ENCODE peak calls at places on chromosomes 5 and 9, in six cellular contexts. Q is right cardiac atrium; C is cardiac muscle cell; L is effector memory CD4-positive, alpha-beta T cell; U is stomach; Z is spleen. M is an unnamed sample. For H3K4me1, the result is how much of the 10 kb centered on the place peaks cover.

GRCh38 chr5:103139264-103139865 is 19.3 kb downstream of the PPIP5K2 start:
- DNase-seq in Q (peak), C (peak), L (peak), U (peak), Z (peak), M (peak)

GRCh38 chr5:143355710-143356109 is 47.8 kb downstream of the NR3C1 start:
- DNase-seq in Q (peak), C (peak), L (peak), U (peak), Z (peak), M (peak)

GRCh38 chr9:134641173-134641985 is at the start of gene COL5A1:
- DNase-seq in Q (peak), C (peak), L (peak), U (peak), Z (peak), M (peak)

GRCh38 chr5:36878421-36879088 is 2.0 kb downstream of the NIPBL start:
- DNase-seq in Q (no peak), C (peak), L (no peak), U (no peak), Z (peak), M (no peak)

GRCh38 chr9:91534374-91534773 is 110.7 kb upstream of the NFIL3 start:
- DNase-seq in Q (no peak), C (no peak), L (no peak), U (no peak), Z (no peak), M (no peak)

GRCh38 chr5:43609752-43610151 is 6.8 kb downstream of the NNT start:
- DNase-seq in Q (no peak), C (no peak), L (no peak), U (no peak), Z (no peak), M (no peak)

GRCh38 chr5:78675956-78676727 is 27.6 kb upstream of the LHFPL2 start:
- DNase-seq in Q (no peak), C (no peak), L (no peak), U (no peak), Z (no peak), M (no peak)

GRCh38 chr5:90932052-90932699 is 373.6 kb downstream of the ADGRV1 start:
- DNase-seq in Q (peak), C (peak), L (no peak), U (peak), Z (no peak), M (no peak)

GRCh38 chr9:105254226-105254625 is 9.8 kb downstream of the SLC44A1 start:
- DNase-seq in Q (no peak), C (no peak), L (no peak), U (peak), Z (no peak), M (no peak)

GRCh38 chr5:40446910-40447309 is 232.8 kb upstream of the PTGER4 start:
- DNase-seq in Q (no peak), C (peak), L (no peak), U (no peak), Z (no peak), M (no peak)

GRCh38 chr5:127673401-127673800 is 24.5 kb downstream of the CTXN3 start:
- DNase-seq in Q (no peak), C (no peak), L (no peak), U (no peak), Z (no peak), M (no peak)

GRCh38 chr9:18595597-18595996 is 121.6 kb downstream of the ADAMTSL1 start:
- DNase-seq in Q (no peak), C (no peak), L (no peak), U (no peak), Z (no peak), M (no peak)

GRCh38 chr9:111632051-111632450 is 917 bp downstream of the DNAJC25 start:
- DNase-seq in Q (no peak), C (no peak), L (no peak), U (no peak), Z (no peak), M (no peak)

GRCh38 chr5:115543365-115543700 is 1.2 kb downstream of the FEM1C start:
- DNase-seq in Q (no peak), C (no peak), L (no peak), U (no peak), Z (peak), M (no peak)

GRCh38 chr5:27472875-27473274 is 434.5 kb upstream of the CDH9 start:
- DNase-seq in Q (no peak), C (no peak), L (no peak), U (no peak), Z (no peak), M (no peak)

GRCh38 chr5:2651116-2651515 is 100.4 kb downstream of the IRX2 start:
- DNase-seq in Q (no peak), C (no peak), L (no peak), U (no peak), Z (no peak), M (no peak)

GRCh38 chr9:13786131-13786530 is 506.6 kb upstream of the MPDZ start:
- DNase-seq in Q (peak), C (peak), L (no peak), U (no peak), Z (no peak), M (peak)

GRCh38 chr9:137353223-137354152 is 51.4 kb upstream of the NRARP start:
- DNase-seq in Q (peak), C (no peak), L (no peak), U (peak), Z (peak), M (peak)

GRCh38 chr9:115264333-115264732 is 146.4 kb upstream of the TNC start:
- DNase-seq in Q (no peak), C (peak), L (no peak), U (no peak), Z (no peak), M (no peak)

GRCh38 chr5:148781771-148782170 is 44.6 kb upstream of the ADRB2 start:
- DNase-seq in Q (no peak), C (no peak), L (no peak), U (no peak), Z (no peak), M (no peak)

GRCh38 chr9:85402541-85402940 is 339.2 kb downstream of the AGTPBP1 start:
- DNase-seq in Q (no peak), C (no peak), L (no peak), U (no peak), Z (no peak), M (no peak)

GRCh38 chr9:35073276-35073607 is 817 bp upstream of the VCP start:
- DNase-seq in Q (no peak), C (no peak), L (no peak), U (no peak), Z (no peak), M (no peak)

GRCh38 chr5:73591102-73591695 is 25.7 kb downstream of the UTP15 start:
- DNase-seq in Q (no peak), C (peak), L (peak), U (no peak), Z (no peak), M (no peak)

GRCh38 chr9:118091221-118091620 is 387.0 kb downstream of the TLR4 start:
- DNase-seq in Q (no peak), C (no peak), L (no peak), U (no peak), Z (no peak), M (no peak)

GRCh38 chr9:83966209-83966582 is 13.8 kb downstream of the HNRNPK start:
- DNase-seq in Q (no peak), C (no peak), L (no peak), U (no peak), Z (no peak), M (no peak)
- H3K27ac ChIP-seq in Q (no peak), C (peak), L (no peak), U (no peak), Z (no peak), M (no peak)

GRCh38 chr9:129962889-129963703 is 79.9 kb downstream of the FNBP1 start:
- DNase-seq in Q (peak), C (peak), L (peak), U (peak), Z (peak), M (peak)

GRCh38 chr9:129968690-129969485 is 74.1 kb downstream of the FNBP1 start:
- DNase-seq in Q (no peak), C (peak), L (no peak), U (no peak), Z (no peak), M (no peak)

GRCh38 chr9:129962376-129962765 is 80.6 kb downstream of the FNBP1 start:
- DNase-seq in Q (no peak), C (peak), L (no peak), U (no peak), Z (no peak), M (no peak)

GRCh38 chr9:129964901-129965734 is 77.9 kb downstream of the FNBP1 start:
- DNase-seq in Q (no peak), C (peak), L (no peak), U (no peak), Z (no peak), M (no peak)
- H3K4me1 ChIP-seq in Q (under half), C (under half), L (under half), U (under half), Z (under half), M (under half)

GRCh38 chr5:146365618-146366017 is 27.0 kb downstream of the POU4F3 start:
- DNase-seq in Q (no peak), C (no peak), L (no peak), U (no peak), Z (no peak), M (no peak)
- H3K27ac ChIP-seq in Q (no peak), C (no peak), L (no peak), U (no peak), Z (no peak), M (no peak)

DNA sequence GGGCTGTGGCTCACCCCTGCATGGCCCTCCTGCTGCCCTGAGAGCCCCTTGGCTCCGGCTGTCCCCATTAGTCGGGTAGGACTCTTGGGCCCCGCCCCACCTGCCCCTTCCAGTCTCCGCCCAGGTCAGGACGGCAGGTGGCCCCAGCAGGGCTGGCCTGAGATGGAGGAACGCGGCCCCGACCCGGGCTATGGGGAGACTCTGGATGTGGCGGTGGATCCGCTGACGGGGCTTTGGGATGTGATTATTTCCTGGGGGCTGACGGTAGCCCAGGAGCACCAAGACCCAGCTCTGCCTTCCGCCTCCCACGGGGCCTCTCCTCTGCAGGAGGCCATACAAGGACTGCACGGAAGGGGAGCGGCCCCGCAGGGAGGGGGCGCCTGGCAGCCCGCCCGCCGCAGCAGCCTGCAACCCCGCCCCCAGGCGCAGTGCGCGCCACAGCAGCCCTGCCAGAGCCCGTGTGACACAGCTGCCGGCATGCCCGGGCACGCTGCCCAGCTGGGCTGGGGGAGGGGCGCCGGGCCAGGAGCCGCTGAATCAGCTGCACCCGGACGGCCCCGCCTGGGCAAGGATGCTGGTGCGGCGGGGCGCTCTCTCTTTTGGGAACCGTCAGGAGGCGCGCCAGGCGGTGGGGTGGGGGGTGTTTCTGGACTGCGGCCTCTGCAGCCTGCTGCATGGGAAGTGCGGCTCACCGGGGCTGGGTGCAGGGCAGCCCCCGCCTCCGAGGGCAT is 9.2 kb downstream of the TMEM250 start:
- DNase-seq in Q (peak), C (peak), L (peak), U (peak), Z (peak), M (peak)
- H3K4me1 ChIP-seq in Q (under half), C (under half), L (under half), U (half or more), Z (under half), M (half or more)

DNA sequence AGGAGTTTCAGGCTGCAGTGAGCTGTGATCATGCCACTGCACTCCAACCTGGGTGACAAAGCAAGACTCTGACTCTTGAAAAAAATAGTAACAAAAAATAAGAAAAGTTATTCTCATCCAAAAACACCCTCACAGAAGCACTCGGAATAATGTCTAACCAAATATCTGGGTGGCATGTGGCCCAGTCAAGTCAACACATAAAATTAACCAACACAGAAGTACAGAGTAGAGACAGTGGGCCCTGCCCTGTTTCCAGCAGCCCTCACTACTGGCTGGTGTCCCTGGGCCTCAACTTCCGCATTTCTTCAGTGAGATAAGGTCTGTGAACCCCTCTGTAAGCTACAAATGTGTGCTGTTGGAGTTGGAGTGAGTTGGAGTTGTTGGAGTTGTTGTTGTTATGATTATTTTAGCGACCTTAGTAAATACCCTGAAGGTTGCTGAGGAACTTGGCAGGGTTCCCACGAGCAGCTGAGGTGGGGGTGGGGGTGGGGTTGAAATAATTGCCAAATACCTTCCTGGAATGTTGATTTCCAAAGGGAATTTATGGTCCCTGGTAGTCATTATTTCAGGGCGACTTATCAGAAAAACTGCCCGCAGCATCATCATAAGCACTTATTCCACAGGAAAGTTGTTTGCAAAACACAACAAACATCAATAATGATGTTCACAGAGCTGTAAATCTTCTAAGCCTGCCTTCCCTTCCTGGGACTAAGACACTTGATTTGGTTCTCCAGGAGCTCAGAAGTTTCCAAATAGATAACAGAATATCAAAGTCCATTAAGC is 30.2 kb downstream of the C5orf15 start:
- DNase-seq in Q (no peak), C (peak), L (no peak), U (peak), Z (no peak), M (no peak)
- H3K27ac ChIP-seq in Q (no peak), C (no peak), L (no peak), U (peak), Z (peak), M (no peak)

GRCh38 chr5:7606840-7607453 is 211.0 kb downstream of the ADCY2 start:
- DNase-seq in Q (no peak), C (no peak), L (no peak), U (no peak), Z (no peak), M (no peak)
- H3K4me1 ChIP-seq in Q (under half), C (under half), L (under half), U (under half), Z (under half), M (under half)

GRCh38 chr5:149840226-149840825 is 104.3 kb downstream of the PDE6A start:
- DNase-seq in Q (no peak), C (no peak), L (no peak), U (no peak), Z (peak), M (no peak)
- H3K27ac ChIP-seq in Q (no peak), C (no peak), L (no peak), U (no peak), Z (no peak), M (peak)

GRCh38 chr5:589588-589987 is 22.6 kb upstream of the CEP72 start:
- DNase-seq in Q (no peak), C (no peak), L (no peak), U (peak), Z (no peak), M (no peak)

GRCh38 chr5:590343-590742 is 21.8 kb upstream of the CEP72 start:
- DNase-seq in Q (no peak), C (no peak), L (no peak), U (no peak), Z (no peak), M (no peak)

GRCh38 chr5:593511-593910 is 18.6 kb upstream of the CEP72 start:
- DNase-seq in Q (no peak), C (no peak), L (no peak), U (peak), Z (peak), M (no peak)

GRCh38 chr5:592158-592557 is 20.0 kb upstream of the CEP72 start:
- DNase-seq in Q (no peak), C (no peak), L (no peak), U (peak), Z (peak), M (no peak)

GRCh38 chr5:591746-592145 is 20.4 kb upstream of the CEP72 start:
- DNase-seq in Q (no peak), C (no peak), L (no peak), U (no peak), Z (peak), M (no peak)
- H3K4me1 ChIP-seq in Q (under half), C (under half), L (under half), U (under half), Z (under half), M (under half)

M was measured in left ventricle myocardium inferior.